ENCODE peak calls at places on chromosomes 2 and 18, in seven cellular contexts. D, A, E, B, S, Y and H are unnamed samples.

GRCh38 chr2:41826921-41827320 is 220.9 kb upstream of the PKDCC start:
- DNase-seq in S (no peak), Y (no peak), B (no peak), A (no peak), D (no peak), E (no peak), H (no peak)

GRCh38 chr2:63735931-63736820 is 105.5 kb upstream of the UGP2 start:
- DNase-seq in D (no peak), Y (no peak), S (no peak), A (no peak), B (no peak), E (no peak), H (no peak)

GRCh38 chr2:134145519-134145918 is 108.4 kb upstream of the MGAT5 start:
- DNase-seq in E (no peak), D (no peak), Y (no peak), A (no peak), B (no peak), S (no peak), H (no peak)

GRCh38 chr2:30336978-30337841 is 105.9 kb downstream of the LBH start:
- DNase-seq in S (no peak), B (no peak), Y (peak), D (peak), A (no peak), E (no peak), H (peak)

GRCh38 chr2:119449526-119449925 is 17.9 kb downstream of the TMEM37 start:
- DNase-seq in A (no peak), B (no peak), Y (no peak), E (no peak), S (no peak), D (no peak), H (peak)

GRCh38 chr2:142130111-142131015 is 453 bp downstream of the LRP1B start:
- DNase-seq in A (peak), D (peak), S (peak), B (no peak), Y (no peak), E (peak), H (peak)

GRCh38 chr2:191666241-191666640 is 11.7 kb upstream of the NABP1 start:
- DNase-seq in Y (no peak), E (no peak), A (no peak), D (no peak), S (no peak), B (no peak), H (no peak)

GRCh38 chr18:62999392-62999791 is 284.1 kb downstream of the PHLPP1 start:
- DNase-seq in S (no peak), D (no peak), E (peak), A (no peak), B (no peak), Y (no peak), H (peak)

GRCh38 chr2:69242651-69243051 is 144.4 kb downstream of the GFPT1 start:
- DNase-seq in A (no peak), Y (no peak), B (no peak), D (no peak), E (no peak), S (no peak), H (no peak)

GRCh38 chr2:6917761-6918421 is 679 bp downstream of the RNF144A start:
- DNase-seq in D (no peak), Y (no peak), B (no peak), E (no peak), A (peak), S (no peak), H (peak)

GRCh38 chr2:13660231-13660630 is 943.5 kb downstream of the TRIB2 start:
- DNase-seq in D (no peak), S (no peak), E (no peak), A (no peak), Y (no peak), B (no peak), H (no peak)

GRCh38 chr2:88139203-88139702 is 11.4 kb upstream of the FABP1 start:
- DNase-seq in E (no peak), Y (no peak), S (no peak), A (no peak), B (no peak), D (no peak), H (no peak)

GRCh38 chr2:149715005-149715592 is 127.5 kb upstream of the MMADHC start:
- DNase-seq in A (no peak), S (no peak), B (no peak), D (peak), E (no peak), Y (no peak), H (no peak)

GRCh38 chr2:32652555-32653209 is 24.8 kb downstream of the TTC27 start:
- DNase-seq in S (no peak), D (no peak), A (no peak), B (no peak), E (no peak), Y (no peak), H (no peak)

GRCh38 chr18:24968233-24968775 is 383.7 kb downstream of the ZNF521 start:
- DNase-seq in B (no peak), A (no peak), D (no peak), E (no peak), S (no peak), Y (no peak), H (no peak)

GRCh38 chr2:29010946-29011649 is 30.0 kb downstream of the TOGARAM2 start:
- DNase-seq in Y (no peak), A (no peak), E (no peak), S (no peak), D (peak), B (peak), H (peak)

GRCh38 chr2:43135583-43135982 is 90.8 kb downstream of the ZFP36L2 start:
- DNase-seq in Y (no peak), B (no peak), S (no peak), D (no peak), E (no peak), A (peak), H (peak)

GRCh38 chr2:16069933-16070647 is 129.7 kb downstream of the MYCN start:
- DNase-seq in A (no peak), E (peak), B (no peak), D (no peak), S (no peak), Y (no peak), H (no peak)

GRCh38 chr2:60875520-60875919 is 5.9 kb upstream of the REL start:
- DNase-seq in A (no peak), S (no peak), D (no peak), Y (no peak), E (no peak), B (no peak), H (no peak)

GRCh38 chr18:63451774-63452173 is 25.0 kb upstream of the SERPINB5 start:
- DNase-seq in S (no peak), B (no peak), A (no peak), D (no peak), Y (no peak), E (no peak), H (no peak)